ENCODE peak calls at places on chromosomes 5 and 9, in seven cellular contexts. S, Q, N, A, X, D and Z are unnamed samples.

GRCh38 chr5:133332732-133333024 is 279.7 kb downstream of the FSTL4 start:
- DNase-seq in S (no peak), Q (no peak), N (no peak), A (no peak), X (no peak), D (no peak), Z (no peak)

GRCh38 chr5:83844320-83845068 is 123.8 kb upstream of the HAPLN1 start:
- DNase-seq in S (peak; percentile 0), Q (no peak), N (peak; percentile 65), A (no peak), X (no peak), D (no peak), Z (no peak)

GRCh38 chr9:17776735-17777134 is 197.9 kb downstream of the SH3GL2 start:
- DNase-seq in S (no peak), Q (peak; percentile 23), N (no peak), A (no peak), X (no peak), D (no peak), Z (no peak)

GRCh38 chr9:3920586-3921582 is 379.0 kb downstream of the GLIS3 start:
- DNase-seq in S (no peak), Q (no peak), N (no peak), A (no peak), X (no peak), D (no peak), Z (no peak)

GRCh38 chr9:37032713-37033112 is 1.4 kb downstream of the PAX5 start:
- DNase-seq in S (no peak), Q (no peak), N (no peak), A (no peak), X (no peak), D (no peak), Z (no peak)

GRCh38 chr9:18632624-18633407 is 158.9 kb downstream of the ADAMTSL1 start:
- DNase-seq in S (no peak), Q (peak; percentile 49), N (no peak), A (no peak), X (peak; percentile 14), D (no peak), Z (no peak)

GRCh38 chr5:102216559-102217157 is 79.4 kb downstream of the SLCO4C1 start:
- DNase-seq in S (no peak), Q (no peak), N (no peak), A (no peak), X (no peak), D (no peak), Z (no peak)

GRCh38 chr5:148202531-148203092 is at the start of gene SPINK6:
- DNase-seq in S (no peak), Q (peak; percentile 50), N (no peak), A (no peak), X (no peak), D (no peak), Z (no peak)

GRCh38 chr5:111865356-111865755 is 108.4 kb upstream of the NREP start:
- DNase-seq in S (no peak), Q (no peak), N (no peak), A (no peak), X (no peak), D (no peak), Z (no peak)

GRCh38 chr5:57937501-57937900 is 454.9 kb upstream of the ACTBL2 start:
- DNase-seq in S (no peak), Q (no peak), N (no peak), A (no peak), X (no peak), D (no peak), Z (no peak)

GRCh38 chr5:94039101-94039500 is 297.7 kb upstream of the POU5F2 start:
- DNase-seq in S (no peak), Q (no peak), N (no peak), A (no peak), X (no peak), D (no peak), Z (no peak)

GRCh38 chr9:90873422-90873821 is 71.8 kb downstream of the SYK start:
- DNase-seq in S (no peak), Q (no peak), N (no peak), A (no peak), X (no peak), D (no peak), Z (no peak)

GRCh38 chr5:81517462-81517861 is 123.5 kb upstream of the ACOT12 start:
- DNase-seq in S (no peak), Q (no peak), N (no peak), A (no peak), X (no peak), D (no peak), Z (no peak)

GRCh38 chr5:14582797-14583137 is 1.2 kb downstream of the OTULINL start:
- DNase-seq in S (no peak), Q (no peak), N (no peak), A (no peak), X (no peak), D (no peak), Z (no peak)

GRCh38 chr5:1655496-1656270 is 131.9 kb upstream of the LPCAT1 start:
- DNase-seq in S (no peak), Q (no peak), N (peak; percentile 56), A (no peak), X (no peak), D (no peak), Z (no peak)

GRCh38 chr9:80467632-80468031 is 895.9 kb downstream of the TLE4 start:
- DNase-seq in S (no peak), Q (peak; percentile 20), N (no peak), A (no peak), X (no peak), D (no peak), Z (no peak)

GRCh38 chr9:20732118-20732517 is 48.1 kb downstream of the FOCAD start:
- DNase-seq in S (no peak), Q (peak; percentile 89), N (no peak), A (no peak), X (no peak), D (no peak), Z (no peak)